ENCODE peak calls at places on chromosomes 12 and 14, in ten cellular contexts. R, Q, T, P, N, O, K, B, V and A are unnamed samples.

GRCh38 chr12:13121568-13121967 is 18.1 kb upstream of the GSG1 start:
- DNase-seq in R (no peak), Q (no peak), T (no peak), P (no peak), N (no peak), O (no peak), K (no peak), B (no peak), V (no peak), A (no peak)

GRCh38 chr14:24171422-24172260 is at the start of gene REC8:
- DNase-seq in R (peak; percentile 51), Q (no peak), T (peak; percentile 99), P (peak; percentile 90), N (no peak), O (peak; percentile 81), K (no peak), B (peak; percentile 100), V (peak; percentile 99), A (peak; percentile 88)

GRCh38 chr12:120376890-120377572 is 8.1 kb upstream of the MSI1 start:
- DNase-seq in R (no peak), Q (no peak), T (no peak), P (no peak), N (no peak), O (no peak), K (no peak), B (no peak), V (no peak), A (no peak)

GRCh38 chr14:100451264-100451663 is 128.1 kb downstream of the SLC25A47 start:
- DNase-seq in R (no peak), Q (no peak), T (no peak), P (no peak), N (no peak), O (no peak), K (no peak), B (no peak), V (no peak), A (no peak)

GRCh38 chr14:73833530-73834257 is 17.9 kb upstream of the PTGR2 start:
- DNase-seq in R (no peak), Q (peak; percentile 49), T (no peak), P (no peak), N (peak; percentile 47), O (no peak), K (peak; percentile 97), B (no peak), V (no peak), A (no peak)

GRCh38 chr14:85471744-85472143 is 58.2 kb upstream of the FLRT2 start:
- DNase-seq in R (no peak), Q (peak; percentile 98), T (no peak), P (no peak), N (peak; percentile 95), O (no peak), K (peak; percentile 82), B (peak; percentile 41), V (no peak), A (no peak)

GRCh38 chr12:119301367-119301766 is 33.2 kb upstream of the CCDC60 start:
- DNase-seq in R (no peak), Q (no peak), T (no peak), P (no peak), N (no peak), O (no peak), K (no peak), B (no peak), V (no peak), A (no peak)

GRCh38 chr14:73674986-73675385 is 30.2 kb downstream of the DNAL1 start:
- DNase-seq in R (no peak), Q (no peak), T (no peak), P (no peak), N (no peak), O (no peak), K (no peak), B (no peak), V (no peak), A (no peak)

GRCh38 chr12:74185360-74185759 is 352.3 kb upstream of the ATXN7L3B start:
- DNase-seq in R (no peak), Q (no peak), T (no peak), P (no peak), N (no peak), O (no peak), K (no peak), B (no peak), V (no peak), A (no peak)

GRCh38 chr14:24483604-24484252 is 24.3 kb downstream of the CMA1 start:
- DNase-seq in R (no peak), Q (peak; percentile 42), T (no peak), P (no peak), N (no peak), O (no peak), K (peak; percentile 15), B (no peak), V (no peak), A (no peak)

GRCh38 chr14:64190974-64191502 is 103.1 kb downstream of the ESR2 start:
- DNase-seq in R (no peak), Q (no peak), T (no peak), P (no peak), N (no peak), O (no peak), K (no peak), B (no peak), V (no peak), A (no peak)

GRCh38 chr14:49861581-49861922 is 9.0 kb upstream of the NEMF start:
- DNase-seq in R (no peak), Q (peak; percentile 97), T (no peak), P (peak; percentile 40), N (peak; percentile 84), O (peak; percentile 78), K (peak; percentile 78), B (peak; percentile 90), V (peak; percentile 67), A (peak; percentile 73)

GRCh38 chr14:96040836-96041371 is 1.7 kb downstream of the C14orf132 start:
- DNase-seq in R (no peak), Q (peak; percentile 30), T (no peak), P (no peak), N (no peak), O (no peak), K (no peak), B (no peak), V (no peak), A (no peak)

GRCh38 chr14:100065942-100066574 is 836 bp downstream of the EVL start:
- DNase-seq in R (no peak), Q (no peak), T (no peak), P (no peak), N (no peak), O (no peak), K (no peak), B (no peak), V (no peak), A (peak; percentile 88)

GRCh38 chr12:29350080-29350479 is 30.9 kb downstream of the ERGIC2 start:
- DNase-seq in R (no peak), Q (peak; percentile 71), T (no peak), P (no peak), N (peak; percentile 22), O (no peak), K (no peak), B (no peak), V (peak; percentile 62), A (no peak)

GRCh38 chr12:11773889-11774677 is 124.6 kb downstream of the ETV6 start:
- DNase-seq in R (no peak), Q (no peak), T (no peak), P (no peak), N (no peak), O (no peak), K (no peak), B (no peak), V (no peak), A (no peak)

GRCh38 chr14:75454963-75455546 is 27.2 kb downstream of the JDP2 start:
- DNase-seq in R (no peak), Q (peak; percentile 89), T (no peak), P (no peak), N (peak; percentile 31), O (peak; percentile 72), K (peak; percentile 29), B (no peak), V (no peak), A (no peak)

GRCh38 chr12:40829738-40830144 is 137.5 kb downstream of the CNTN1 start:
- DNase-seq in R (no peak), Q (no peak), T (no peak), P (no peak), N (peak; percentile 72), O (no peak), K (no peak), B (peak; percentile 4), V (no peak), A (no peak)

GRCh38 chr14:28382460-28383220 is 383.9 kb upstream of the FOXG1 start:
- DNase-seq in R (no peak), Q (no peak), T (no peak), P (no peak), N (peak; percentile 91), O (no peak), K (peak; percentile 80), B (no peak), V (no peak), A (no peak)

GRCh38 chr14:65650843-65651242 is 238.3 kb downstream of the FUT8 start:
- DNase-seq in R (no peak), Q (no peak), T (peak; percentile 53), P (no peak), N (no peak), O (no peak), K (no peak), B (no peak), V (no peak), A (no peak)

GRCh38 chr14:106174206-106174605 is 647.8 kb downstream of the TMEM121 start:
- DNase-seq in R (no peak), Q (no peak), T (no peak), P (no peak), N (no peak), O (no peak), K (no peak), B (no peak), V (no peak), A (no peak)

GRCh38 chr12:128382946-128383739 is 116.2 kb downstream of the TMEM132C start:
- DNase-seq in R (no peak), Q (no peak), T (peak; percentile 90), P (no peak), N (no peak), O (no peak), K (no peak), B (no peak), V (no peak), A (no peak)

GRCh38 chr12:51441583-51441982 is 17.0 kb downstream of the SLC4A8 start:
- DNase-seq in R (no peak), Q (peak; percentile 63), T (no peak), P (no peak), N (no peak), O (no peak), K (peak; percentile 58), B (no peak), V (no peak), A (no peak)

GRCh38 chr12:91317324-91317723 is 134.7 kb upstream of the DCN start:
- DNase-seq in R (no peak), Q (peak; percentile 5), T (no peak), P (no peak), N (no peak), O (no peak), K (no peak), B (no peak), V (no peak), A (no peak)

GRCh38 chr14:99598774-99599173 is 5.2 kb downstream of the CCDC85C start:
- DNase-seq in R (no peak), Q (no peak), T (no peak), P (no peak), N (no peak), O (no peak), K (no peak), B (no peak), V (no peak), A (no peak)

GRCh38 chr14:54901380-54902142 is 1.1 kb downstream of the GCH1 start:
- DNase-seq in R (no peak), Q (no peak), T (no peak), P (no peak), N (peak; percentile 14), O (peak; percentile 49), K (no peak), B (peak; percentile 54), V (no peak), A (peak; percentile 24)

GRCh38 chr12:89247541-89247942 is 104.8 kb downstream of the DUSP6 start:
- DNase-seq in R (no peak), Q (no peak), T (no peak), P (no peak), N (no peak), O (no peak), K (no peak), B (no peak), V (no peak), A (no peak)

GRCh38 chr14:99616832-99617488 is 13.0 kb upstream of the CCDC85C start:
- DNase-seq in R (no peak), Q (no peak), T (no peak), P (no peak), N (no peak), O (no peak), K (no peak), B (no peak), V (no peak), A (no peak)